ENCODE peak calls at places on chromosome 3, in five cellular contexts. T is heart right ventricle, C is GM23338, G is neural progenitor cell, O is RWPE2. R is an unnamed sample. For H3K36me3 and H3K27me3, the result is how much of the 10 kb centered on the place peaks cover.

GRCh38 chr3:46897031-46897430 is 19.5 kb downstream of the PTH1R start:
- DNase-seq in G (no peak), T (no peak), O (no peak), C (no peak), R (no peak)

GRCh38 chr3:122974764-122975162 is 52.8 kb downstream of the SEMA5B start:
- DNase-seq in C (no peak), T (peak), G (no peak), O (no peak), R (no peak)

GRCh38 chr3:106587581-106587980 is 718.8 kb upstream of the CBLB start:
- DNase-seq in C (no peak), T (no peak), O (no peak), G (no peak), R (no peak)

GRCh38 chr3:135516143-135516542 is 449.4 kb upstream of the PPP2R3A start:
- DNase-seq in O (no peak), C (peak), G (peak), T (no peak), R (peak)

GRCh38 chr3:187136936-187137335 is 2.4 kb downstream of the RPL39L start:
- DNase-seq in C (no peak), T (no peak), G (no peak), O (peak), R (no peak)

GRCh38 chr3:182644800-182645433 is 148.4 kb upstream of the ATP11B start:
- DNase-seq in T (no peak), O (peak), G (no peak), C (no peak), R (no peak)

GRCh38 chr3:24387493-24387892 is 107.2 kb downstream of the THRB start:
- DNase-seq in O (no peak), C (no peak), T (no peak), G (no peak), R (no peak)

GRCh38 chr3:147299656-147300055 is 106.7 kb downstream of the ZIC4 start:
- DNase-seq in T (no peak), G (no peak), O (no peak), C (no peak), R (no peak)

GRCh38 chr3:183210862-183211341 is 42.2 kb upstream of the B3GNT5 start:
- DNase-seq in T (no peak), G (no peak), O (no peak), C (no peak), R (no peak)

GRCh38 chr3:4394048-4394447 is 73.0 kb downstream of the SUMF1 start:
- DNase-seq in T (no peak), C (no peak), O (no peak), G (no peak), R (no peak)

GRCh38 chr3:156762631-156763185 is 63.4 kb upstream of the LEKR1 start:
- DNase-seq in O (no peak), T (no peak), G (no peak), C (no peak), R (no peak)

GRCh38 chr3:170614214-170614966 is 28.5 kb upstream of the SLC7A14 start:
- DNase-seq in G (no peak), T (no peak), C (no peak), O (no peak), R (no peak)

GRCh38 chr3:110521019-110521418 is 550.6 kb upstream of the NECTIN3 start:
- DNase-seq in T (no peak), O (no peak), C (no peak), G (no peak), R (no peak)

GRCh38 chr3:78410077-78410476 is 1357.7 kb downstream of the ROBO1 start:
- DNase-seq in C (no peak), G (no peak), O (no peak), T (no peak), R (no peak)

GRCh38 chr3:183193762-183194701 is 31.5 kb upstream of the LAMP3 start:
- DNase-seq in O (no peak), G (no peak), C (no peak), T (no peak), R (no peak)

GRCh38 chr3:3107858-3108257 is 2.3 kb downstream of the IL5RA start:
- DNase-seq in C (no peak), O (no peak), G (no peak), T (no peak), R (no peak)

GRCh38 chr3:157240413-157240812 is 80.5 kb upstream of the CCNL1 start:
- DNase-seq in T (no peak), O (no peak), C (no peak), G (no peak), R (no peak)

GRCh38 chr3:169203631-169204550 is 459.6 kb downstream of the MECOM start:
- DNase-seq in G (no peak), C (no peak), T (no peak), O (no peak), R (no peak)

GRCh38 chr3:155173771-155174170 is 93.7 kb downstream of the MME start:
- DNase-seq in O (no peak), C (no peak), G (no peak), T (no peak), R (no peak)

GRCh38 chr3:38473229-38473628 is 19.5 kb downstream of the ACVR2B start:
- DNase-seq in G (no peak), O (no peak), T (no peak), C (no peak), R (no peak)

GRCh38 chr3:52773361-52774065 is 2.8 kb upstream of the NEK4 start:
- DNase-seq in G (no peak), T (no peak), C (no peak), O (no peak), R (no peak)

GRCh38 chr3:183298708-183299153 is 45.7 kb downstream of the B3GNT5 start:
- DNase-seq in C (peak), O (peak), T (peak), G (peak), R (peak)

GRCh38 chr3:29637093-29637492 is 356.2 kb downstream of the RBMS3 start:
- DNase-seq in T (no peak), G (no peak), O (no peak), C (no peak), R (no peak)

GRCh38 chr3:34650131-34650530 is 851.7 kb downstream of the PDCD6IP start:
- DNase-seq in C (no peak), T (no peak), G (no peak), O (no peak), R (no peak)

GRCh38 chr3:21751891-21752290 is 881 bp upstream of the ZNF385D start:
- DNase-seq in T (no peak), C (no peak), G (peak), O (no peak), R (no peak)

GRCh38 chr3:119536757-119537156 is 22.7 kb downstream of the CD80 start:
- DNase-seq in C (no peak), G (no peak), T (no peak), O (no peak), R (no peak)

GRCh38 chr3:111882799-111883198 is 23.7 kb downstream of the PHLDB2 start:
- DNase-seq in O (no peak), G (no peak), T (no peak), C (no peak), R (no peak)

GRCh38 chr3:15405448-15406050 is 21.8 kb downstream of the METTL6 start:
- DNase-seq in G (peak), T (no peak), C (peak), O (no peak), R (peak)

GRCh38 chr3:141840737-141841544 is 35.5 kb upstream of the ATP1B3 start:
- DNase-seq in O (no peak), G (no peak), T (no peak), C (no peak), R (no peak)

GRCh38 chr3:67335813-67336212 is 318.6 kb downstream of the SUCLG2 start:
- DNase-seq in C (no peak), G (no peak), T (no peak), O (no peak), R (no peak)

GRCh38 chr3:127791221-127791913 is 30.9 kb downstream of the MGLL start:
- DNase-seq in G (peak), T (no peak), O (peak), C (peak), R (peak)

GRCh38 chr3:184333700-184334099 is 3.7 kb upstream of the FAM131A start:
- DNase-seq in C (no peak), O (no peak), G (no peak), T (no peak), R (no peak)
- H3K36me3 ChIP-seq in C (under half), O (half or more), G (under half), T (under half), R (under half)

GRCh38 chr3:132378-132777 is 64.2 kb upstream of the CHL1 start:
- DNase-seq in O (no peak), C (no peak), T (no peak), G (no peak), R (no peak)

GRCh38 chr3:131163-131889 is 65.2 kb upstream of the CHL1 start:
- DNase-seq in C (no peak), T (no peak), G (no peak), O (no peak), R (no peak)

GRCh38 chr3:132904-133303 is 63.7 kb upstream of the CHL1 start:
- DNase-seq in G (no peak), C (no peak), O (no peak), T (no peak), R (no peak)

GRCh38 chr3:124557-125179 is 71.9 kb upstream of the CHL1 start:
- DNase-seq in O (no peak), G (no peak), T (no peak), C (no peak), R (no peak)

DNA sequence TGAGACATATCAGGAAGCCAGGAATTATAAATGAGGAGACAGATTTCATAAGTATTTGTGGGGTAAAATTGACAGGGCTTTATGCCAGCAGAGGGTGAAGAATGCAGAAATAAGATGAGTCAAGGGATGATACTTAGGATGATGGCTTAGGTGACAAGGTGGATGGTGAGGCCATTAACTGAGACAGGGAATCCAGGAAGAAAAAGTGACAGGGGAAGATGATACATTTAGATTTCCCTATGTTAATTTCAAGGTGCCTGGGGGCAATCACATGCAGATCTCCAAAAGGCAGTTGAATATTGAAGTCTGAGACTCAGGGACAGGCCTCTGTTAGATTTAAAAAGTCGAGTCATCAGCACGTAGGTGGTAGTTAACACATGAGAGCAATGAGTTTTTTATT is 68.1 kb upstream of the CHL1 start:
- DNase-seq in C (no peak), T (no peak), G (no peak), O (no peak), R (no peak)
- H3K4me3 ChIP-seq in C (no peak), T (no peak), G (no peak), O (no peak), R (no peak)

GRCh38 chr3:126321490-126321889 is 35.7 kb downstream of the KLF15 start:
- DNase-seq in T (no peak), G (no peak), O (no peak), C (no peak), R (no peak)

GRCh38 chr3:126319701-126320295 is 37.4 kb downstream of the KLF15 start:
- DNase-seq in O (no peak), G (no peak), T (no peak), C (no peak), R (peak)

GRCh38 chr3:126326629-126327028 is 30.6 kb downstream of the KLF15 start:
- DNase-seq in C (no peak), G (no peak), O (no peak), T (no peak), R (no peak)

GRCh38 chr3:126320517-126321293 is 36.5 kb downstream of the KLF15 start:
- DNase-seq in T (no peak), C (no peak), G (no peak), O (no peak), R (no peak)

DNA sequence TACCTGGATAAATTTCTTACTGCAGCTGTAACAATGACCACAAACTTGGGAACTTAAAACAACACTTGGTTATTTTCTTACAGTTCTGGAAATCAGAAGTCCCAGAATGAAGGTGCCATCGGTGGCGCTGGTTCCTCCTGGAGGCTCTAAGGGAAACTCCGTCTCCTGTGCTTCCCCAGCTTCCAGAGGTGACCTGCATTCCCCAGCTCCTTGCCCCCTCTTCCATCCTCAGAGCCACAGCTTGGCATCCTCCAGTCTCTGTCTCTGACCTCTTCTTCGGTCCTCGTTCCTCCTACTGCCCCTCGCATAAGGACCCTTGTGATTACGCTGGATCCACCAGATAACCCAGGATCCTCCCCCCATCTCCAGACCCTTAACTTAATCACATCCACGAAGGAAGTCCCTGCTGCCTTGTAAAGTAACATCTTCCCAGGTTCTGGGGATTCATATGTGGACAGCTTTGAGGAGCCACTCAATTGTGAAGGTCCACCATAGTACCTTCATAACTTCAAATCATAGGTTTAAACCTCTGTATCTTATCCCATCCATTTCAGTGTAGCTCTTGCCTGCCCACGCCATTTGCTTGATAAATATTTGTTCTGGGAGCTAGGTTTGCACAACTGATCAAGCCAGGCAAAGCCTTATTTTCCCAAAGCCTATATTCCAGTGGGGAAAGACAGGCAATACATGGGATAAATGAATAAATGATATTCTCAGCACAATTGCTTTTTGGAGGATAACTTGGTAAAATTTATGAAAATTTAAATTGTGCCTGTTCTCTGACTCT is 34.8 kb downstream of the KLF15 start:
- DNase-seq in G (no peak), T (no peak), C (no peak), O (no peak), R (no peak)
- H3K27me3 ChIP-seq in G (under half), T (under half), C (under half), O (under half), R (under half)

GRCh38 chr3:33128706-33129105 is 14.9 kb downstream of the CRTAP start:
- DNase-seq in C (peak), T (no peak), O (no peak), G (peak), R (peak)
- H3K36me3 ChIP-seq in C (under half), T (under half), O (half or more), G (under half), R (under half)

GRCh38 chr3:171837698-171838097 is 5.5 kb upstream of the TMEM212 start:
- DNase-seq in C (no peak), O (no peak), T (no peak), G (no peak), R (no peak)
- H3K4me3 ChIP-seq in C (no peak), O (no peak), T (no peak), G (no peak), R (no peak)